ENCODE peak calls at places on chromosomes 1 and 21, in four cellular contexts. M is stomach, I is NB4, W is tibial nerve. Y is an unnamed sample.

GRCh38 chr1:66503841-66504470 is 30.0 kb upstream of the SGIP1 start:
- DNase-seq in M (peak), W (peak), I (peak), Y (no peak)

GRCh38 chr1:242004751-242005495 is 6.0 kb upstream of the MAP1LC3C start:
- DNase-seq in M (no peak), W (no peak), I (no peak), Y (no peak)

GRCh38 chr1:153358691-153358975 is 979 bp downstream of the S100A9 start:
- DNase-seq in I (no peak), M (no peak), W (no peak), Y (no peak)

GRCh38 chr1:57549280-57549679 is 125.4 kb upstream of the DAB1 start:
- DNase-seq in I (no peak), W (no peak), M (no peak), Y (no peak)

GRCh38 chr1:154847891-154848290 is 22.2 kb downstream of the KCNN3 start:
- DNase-seq in I (no peak), W (no peak), M (no peak), Y (no peak)

GRCh38 chr1:27724961-27725373 is 794 bp upstream of the FAM76A start:
- DNase-seq in W (peak), M (peak), I (peak), Y (no peak)

GRCh38 chr1:34750610-34751009 is 4.2 kb upstream of the GJB5 start:
- DNase-seq in M (no peak), I (no peak), W (no peak), Y (no peak)

GRCh38 chr1:245434285-245434684 is 279.5 kb downstream of the KIF26B start:
- DNase-seq in I (peak), M (no peak), W (no peak), Y (no peak)

GRCh38 chr1:52423771-52424170 is 19.4 kb downstream of the PRPF38A start:
- DNase-seq in W (no peak), M (no peak), I (peak), Y (no peak)

GRCh38 chr1:172321429-172321828 is 99.1 kb upstream of the C1orf105 start:
- DNase-seq in I (no peak), M (no peak), W (no peak), Y (no peak)

GRCh38 chr1:109822749-109823542 is 59.2 kb upstream of the EPS8L3 start:
- DNase-seq in W (no peak), M (no peak), I (no peak), Y (no peak)

GRCh38 chr1:145975216-145975615 is 10.7 kb downstream of the POLR3GL start:
- DNase-seq in W (no peak), M (no peak), I (no peak), Y (no peak)

GRCh38 chr1:162700131-162700530 is 67.9 kb downstream of the DDR2 start:
- DNase-seq in M (no peak), W (no peak), I (no peak), Y (no peak)

GRCh38 chr1:216596298-216596947 is 126.8 kb downstream of the ESRRG start:
- DNase-seq in M (no peak), W (no peak), I (no peak), Y (no peak)

GRCh38 chr1:247373721-247374141 is 42.1 kb upstream of the ZNF496 start:
- DNase-seq in W (peak), M (peak), I (peak), Y (no peak)

GRCh38 chr1:63868220-63868897 is 94.5 kb downstream of the ROR1 start:
- DNase-seq in I (no peak), M (no peak), W (no peak), Y (no peak)

GRCh38 chr1:110069302-110070281 is 880 bp downstream of the ALX3 start:
- DNase-seq in W (no peak), I (no peak), M (no peak), Y (no peak)

GRCh38 chr1:5250336-5250735 is 595.9 kb downstream of the AJAP1 start:
- DNase-seq in M (peak), W (no peak), I (no peak), Y (no peak)

GRCh38 chr1:31760901-31761470 is 3.2 kb downstream of the ADGRB2 start:
- DNase-seq in M (peak), W (no peak), I (peak), Y (no peak)
- TF ChIP-seq POLR2A in M (no peak), W (no peak), I (no peak), Y (no peak)

DNA sequence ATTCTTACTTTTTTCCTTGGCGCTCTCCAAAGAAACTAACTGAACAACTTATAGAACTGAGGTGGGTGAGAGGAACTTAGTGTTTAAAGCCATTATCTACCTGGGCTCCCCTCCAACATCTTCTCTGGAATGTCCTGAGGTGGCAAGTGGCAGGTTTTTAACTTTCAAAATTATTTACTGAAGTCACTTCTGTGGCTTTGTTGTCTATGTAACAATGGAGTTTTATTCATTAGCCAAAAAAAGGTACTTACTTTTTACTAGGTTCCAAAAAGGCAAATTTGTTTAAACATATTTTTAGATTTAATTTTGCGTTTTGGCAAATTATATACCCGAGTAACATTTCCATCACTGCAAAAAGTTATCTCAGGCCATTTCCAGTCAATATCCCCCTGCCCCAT is 2.4 kb downstream of the ENO1 start:
- DNase-seq in M (no peak), I (peak), W (no peak), Y (no peak)
- H3K4me3 ChIP-seq in M (no peak), I (peak), W (no peak), Y (peak)

DNA sequence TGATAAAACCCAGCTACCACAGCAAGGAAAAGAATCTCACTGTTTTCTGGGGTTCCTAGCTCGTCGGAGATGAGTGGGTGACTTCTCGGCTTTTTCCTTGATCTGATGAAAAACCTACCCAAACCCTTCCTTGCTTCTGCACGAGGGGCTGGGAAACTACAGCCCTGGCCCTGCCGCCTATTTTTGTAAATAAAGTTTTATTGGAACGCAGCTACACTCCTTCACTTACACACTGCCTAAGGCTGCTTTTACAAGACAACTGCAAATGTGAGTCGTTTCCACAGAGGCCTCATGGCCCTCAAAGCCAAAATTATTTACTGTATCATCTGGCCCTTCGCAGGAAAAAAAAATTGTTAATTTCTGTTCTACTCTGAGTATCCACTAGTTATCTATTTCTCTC is 116.0 kb upstream of the TMPRSS2 start:
- DNase-seq in I (no peak), W (no peak), M (no peak), Y (no peak)
- TF ChIP-seq POLR2A in I (no peak), W (no peak), M (no peak), Y (no peak)

DNA sequence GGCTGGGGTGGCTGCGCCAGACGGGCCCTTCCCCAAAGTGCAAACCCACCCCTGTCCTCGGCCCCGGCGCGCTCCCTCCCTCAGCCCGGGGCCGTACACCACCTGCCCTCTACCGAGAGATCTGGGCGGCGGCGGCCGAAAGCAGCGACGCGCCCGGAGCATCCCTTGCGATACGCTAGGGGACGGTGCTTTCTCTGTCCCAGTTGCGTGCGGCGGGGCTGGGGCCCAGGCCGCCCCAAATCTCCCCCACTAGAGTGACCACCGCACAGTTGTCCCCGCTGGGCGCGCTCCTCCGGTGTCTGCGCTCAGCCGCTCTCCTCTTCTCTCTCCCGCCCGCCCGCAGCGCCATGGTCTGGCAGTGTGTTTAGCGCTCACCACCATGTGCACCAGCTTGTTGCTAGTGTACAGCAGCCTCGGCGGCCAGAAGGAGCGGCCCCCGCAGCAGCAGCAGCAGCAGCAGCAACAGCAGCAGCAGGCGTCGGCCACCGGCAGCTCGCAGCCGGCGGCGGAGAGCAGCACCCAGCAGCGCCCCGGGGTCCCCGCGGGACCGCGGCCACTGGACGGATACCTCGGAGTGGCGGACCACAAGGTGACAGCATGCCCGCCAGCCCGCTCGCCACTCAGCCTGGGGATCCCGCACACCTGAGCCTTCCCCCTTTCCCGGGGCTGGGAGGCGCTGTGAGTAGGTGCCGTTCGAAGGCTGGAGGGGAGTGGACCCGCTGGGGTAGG is 1.0 kb downstream of the ST6GALNAC5 start:
- DNase-seq in M (peak), W (peak), I (no peak), Y (no peak)
- H3K4me3 ChIP-seq in M (peak), W (peak), I (no peak), Y (peak)

DNA sequence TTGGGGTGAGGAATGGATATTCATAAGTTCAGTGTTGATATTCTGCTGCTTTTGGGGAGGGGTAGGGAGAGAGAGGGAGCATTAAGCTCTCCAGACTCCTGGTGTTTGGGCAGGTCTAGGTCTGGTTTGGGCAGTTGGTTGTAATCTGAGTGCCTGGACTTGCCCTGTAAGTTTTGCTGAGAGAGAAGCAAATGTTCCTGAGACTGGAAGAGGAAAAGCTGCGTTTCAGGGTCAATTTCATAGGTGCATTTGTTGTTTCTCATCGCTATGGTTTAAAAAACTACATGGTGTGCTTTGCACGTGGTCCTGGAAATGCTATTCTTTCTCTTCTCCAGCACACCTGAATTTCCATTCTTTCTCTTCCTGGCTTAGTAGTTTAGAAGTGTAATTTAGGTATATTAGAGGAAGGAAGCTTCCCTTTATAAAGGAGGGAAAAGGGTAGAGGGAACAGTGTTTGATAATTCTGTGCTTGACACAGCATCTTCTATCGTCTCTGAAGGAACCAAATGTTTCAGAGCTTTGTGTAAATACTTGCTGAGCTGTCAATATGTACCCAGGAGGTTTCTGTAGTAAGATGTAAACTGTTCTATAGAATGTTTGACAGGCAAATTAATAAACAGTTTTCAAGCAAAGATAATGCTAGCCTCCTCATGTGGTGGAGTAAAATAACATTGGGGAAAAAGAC is 6.3 kb downstream of the ARID1A start:
- DNase-seq in W (no peak), M (no peak), I (no peak), Y (no peak)
- TF ChIP-seq POLR2A in W (no peak), M (no peak), I (no peak), Y (no peak)

GRCh38 chr1:201740086-201740541 is 88.8 kb upstream of the IPO9 start:
- DNase-seq in I (no peak), M (no peak), W (no peak), Y (no peak)
- H3K4me3 ChIP-seq in I (no peak), M (peak), W (peak), Y (peak)

GRCh38 chr1:21687081-21687529 is 17.9 kb upstream of the RAP1GAP start:
- DNase-seq in W (no peak), M (no peak), I (no peak), Y (no peak)
- TF ChIP-seq POLR2A in W (no peak), M (no peak), I (no peak), Y (no peak)